ENCODE peak calls at places on chromosomes 12 and 14, in five cellular contexts. W is NCI-H1436, N is skeletal muscle cell, L is H54, K is foreskin fibroblast. M is an unnamed sample.

GRCh38 chr12:68319988-68320623 is 12.1 kb downstream of the MDM1 start:
- DNase-seq in W (peak; percentile 17), N (peak; percentile 69), L (no peak), K (peak; percentile 80), M (no peak)

GRCh38 chr12:31204995-31205582 is 120.9 kb downstream of the SINHCAF start:
- DNase-seq in W (no peak), N (peak; percentile 60), L (no peak), K (peak; percentile 8), M (peak; percentile 45)

GRCh38 chr14:23624830-23625404 is 11.2 kb upstream of the DHRS2 start:
- DNase-seq in W (no peak), N (no peak), L (no peak), K (no peak), M (no peak)

GRCh38 chr14:71948101-71948500 is 15.9 kb downstream of the RGS6 start:
- DNase-seq in W (no peak), N (no peak), L (no peak), K (no peak), M (no peak)

GRCh38 chr14:64707661-64708060 is 3.4 kb downstream of the PLEKHG3 start:
- DNase-seq in W (no peak), N (peak; percentile 67), L (peak; percentile 83), K (peak; percentile 65), M (peak; percentile 87)

GRCh38 chr12:128942960-128943477 is 89.7 kb downstream of the GLT1D1 start:
- DNase-seq in W (peak; percentile 55), N (no peak), L (no peak), K (no peak), M (no peak)

GRCh38 chr14:38121280-38121679 is 86.4 kb upstream of the SSTR1 start:
- DNase-seq in W (no peak), N (no peak), L (no peak), K (no peak), M (no peak)

GRCh38 chr12:39375206-39375808 is 67.6 kb downstream of the KIF21A start:
- DNase-seq in W (no peak), N (no peak), L (no peak), K (no peak), M (no peak)

GRCh38 chr14:90276627-90277367 is 20.4 kb downstream of the PSMC1 start:
- DNase-seq in W (no peak), N (no peak), L (peak; percentile 68), K (no peak), M (no peak)

GRCh38 chr12:19058235-19059021 is 71.1 kb upstream of the PLEKHA5 start:
- DNase-seq in W (no peak), N (no peak), L (no peak), K (no peak), M (no peak)

GRCh38 chr14:63375772-63376171 is 57.0 kb upstream of the GPHB5 start:
- DNase-seq in W (no peak), N (no peak), L (no peak), K (no peak), M (no peak)

GRCh38 chr12:3150820-3151590 is 73.8 kb downstream of the TSPAN9 start:
- DNase-seq in W (no peak), N (no peak), L (no peak), K (no peak), M (no peak)

GRCh38 chr12:65720136-65720535 is 104.1 kb upstream of the HMGA2 start:
- DNase-seq in W (no peak), N (peak; percentile 45), L (no peak), K (peak; percentile 51), M (peak; percentile 67)

GRCh38 chr14:85587152-85587697 is 57.3 kb downstream of the FLRT2 start:
- DNase-seq in W (no peak), N (peak; percentile 64), L (peak; percentile 10), K (peak; percentile 53), M (no peak)

GRCh38 chr14:83463500-83464098 is 1929.9 kb upstream of the SEL1L start:
- DNase-seq in W (peak; percentile 58), N (no peak), L (peak; percentile 0), K (no peak), M (peak; percentile 23)

GRCh38 chr14:54462048-54462447 is 20.9 kb upstream of the CNIH1 start:
- DNase-seq in W (no peak), N (no peak), L (no peak), K (no peak), M (no peak)

GRCh38 chr12:122499991-122500684 is 594 bp downstream of the ZCCHC8 start:
- DNase-seq in W (peak; percentile 70), N (no peak), L (peak; percentile 31), K (peak; percentile 41), M (no peak)

GRCh38 chr12:45725631-45726593 is 3.6 kb upstream of the ARID2 start:
- DNase-seq in W (peak; percentile 3), N (no peak), L (peak; percentile 22), K (no peak), M (no peak)

GRCh38 chr14:75372260-75372659 is 55.6 kb upstream of the JDP2 start:
- DNase-seq in W (no peak), N (peak; percentile 3), L (no peak), K (no peak), M (no peak)

GRCh38 chr12:94994312-94994711 is 9.2 kb downstream of the NDUFA12 start:
- DNase-seq in W (no peak), N (peak; percentile 44), L (peak; percentile 71), K (peak; percentile 26), M (peak; percentile 38)

GRCh38 chr12:39872425-39872824 is 233.5 kb downstream of the SLC2A13 start:
- DNase-seq in W (no peak), N (no peak), L (no peak), K (no peak), M (no peak)

GRCh38 chr12:32603858-32604257 is 75.2 kb upstream of the DNM1L start:
- DNase-seq in W (no peak), N (peak; percentile 21), L (no peak), K (peak; percentile 64), M (peak; percentile 38)

GRCh38 chr12:79482323-79482722 is 208.4 kb downstream of the PAWR start:
- DNase-seq in W (no peak), N (no peak), L (no peak), K (no peak), M (no peak)

GRCh38 chr12:90043264-90043663 is 334.6 kb upstream of the ATP2B1 start:
- DNase-seq in W (no peak), N (peak; percentile 34), L (no peak), K (no peak), M (no peak)

GRCh38 chr14:89688520-89688919 is 266.0 kb downstream of the EFCAB11 start:
- DNase-seq in W (no peak), N (no peak), L (no peak), K (no peak), M (no peak)

GRCh38 chr14:78412475-78412874 is 242.3 kb downstream of the NRXN3 start:
- DNase-seq in W (no peak), N (no peak), L (no peak), K (no peak), M (no peak)

M was measured in keratinocyte.